ENCODE peak calls at places on chromosomes 1 and 21, in six cellular contexts. O is GM23248, B is mammary epithelial cell, V is K562, J is hepatocyte, N is H1. X is an unnamed sample.

GRCh38 chr1:5992814-5993552 is 758 bp upstream of the NPHP4 start:
- DNase-seq in J (no peak), O (peak), V (peak), B (no peak), N (no peak), X (peak)

GRCh38 chr21:34841154-34841553 is 172.4 kb downstream of the CLIC6 start:
- DNase-seq in B (no peak), V (no peak), J (no peak), O (no peak), N (no peak), X (no peak)

GRCh38 chr1:41296476-41296875 is 54.4 kb upstream of the SCMH1 start:
- DNase-seq in V (no peak), N (no peak), B (no peak), O (no peak), J (no peak), X (no peak)

GRCh38 chr1:9824702-9825089 is 931 bp upstream of the CLSTN1 start:
- DNase-seq in V (no peak), O (no peak), J (no peak), N (no peak), B (no peak), X (no peak)

GRCh38 chr1:58434587-58434986 is 111.9 kb downstream of the OMA1 start:
- DNase-seq in N (no peak), B (no peak), J (no peak), V (no peak), O (no peak), X (no peak)

GRCh38 chr21:35014302-35015044 is 34.6 kb downstream of the RUNX1 start:
- DNase-seq in V (no peak), J (no peak), O (no peak), B (peak), N (no peak), X (no peak)

GRCh38 chr1:85629532-85629920 is 49.0 kb downstream of the CCN1 start:
- DNase-seq in V (no peak), O (peak), B (no peak), N (no peak), J (no peak), X (no peak)

GRCh38 chr1:66503841-66504470 is 30.0 kb upstream of the SGIP1 start:
- DNase-seq in B (peak), J (peak), V (peak), O (peak), N (peak), X (peak)

GRCh38 chr1:116432655-116433282 is 59.7 kb downstream of the ATP1A1 start:
- DNase-seq in N (no peak), B (no peak), V (no peak), O (no peak), J (no peak), X (no peak)

GRCh38 chr1:224047538-224047937 is 66.4 kb upstream of the FBXO28 start:
- DNase-seq in O (no peak), J (no peak), V (no peak), N (no peak), B (no peak), X (no peak)

GRCh38 chr1:246907472-246907871 is 24.3 kb downstream of the AHCTF1 start:
- DNase-seq in N (no peak), V (no peak), J (peak), O (peak), B (peak), X (peak)

GRCh38 chr1:29924017-29924431 is 687.7 kb downstream of the PTPRU start:
- DNase-seq in J (no peak), B (no peak), O (no peak), N (no peak), V (no peak), X (no peak)

GRCh38 chr21:42526379-42526727 is 12.7 kb downstream of the SLC37A1 start:
- DNase-seq in O (no peak), J (peak), V (no peak), N (no peak), B (no peak), X (no peak)

GRCh38 chr21:42525676-42526378 is 12.2 kb downstream of the SLC37A1 start:
- DNase-seq in B (no peak), N (no peak), O (no peak), V (no peak), J (no peak), X (no peak)

GRCh38 chr21:42524341-42525227 is 10.9 kb downstream of the SLC37A1 start:
- DNase-seq in N (no peak), J (peak), O (peak), B (no peak), V (no peak), X (peak)

GRCh38 chr21:42523941-42524340 is 10.3 kb downstream of the SLC37A1 start:
- DNase-seq in O (no peak), B (no peak), J (peak), V (no peak), N (no peak), X (no peak)

DNA sequence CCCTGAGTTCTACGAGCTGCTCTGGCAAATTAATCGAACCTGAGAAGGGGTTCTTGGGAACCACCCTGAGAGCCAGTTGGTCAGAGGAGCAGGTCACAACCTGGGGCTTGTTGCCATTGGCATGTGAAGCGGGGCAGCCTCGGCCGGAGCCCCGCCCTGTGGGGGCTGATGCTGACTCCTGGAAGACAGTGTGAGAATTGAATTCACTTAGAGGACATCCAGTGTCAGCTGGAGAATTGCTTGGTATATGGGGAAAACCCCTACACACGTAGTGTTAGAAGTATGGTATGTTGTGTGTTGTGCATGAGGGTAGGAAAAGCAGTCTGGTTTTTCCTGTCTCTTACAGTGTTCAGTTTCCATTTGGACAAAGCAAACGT is 11.6 kb downstream of the SLC37A1 start:
- DNase-seq in N (no peak), J (peak), V (no peak), B (peak), O (peak), X (peak)
- H3K4me2 ChIP-seq in N (peak), J (peak), V (no peak), B (peak), O (peak), X (peak)

GRCh38 chr1:177128665-177129281 is 35.7 kb downstream of the ASTN1 start:
- DNase-seq in V (no peak), J (no peak), N (no peak), O (no peak), B (no peak), X (no peak)

GRCh38 chr1:177124578-177125278 is 39.8 kb downstream of the ASTN1 start:
- DNase-seq in B (no peak), O (no peak), N (no peak), V (no peak), J (no peak), X (no peak)

GRCh38 chr1:177122869-177123268 is 41.6 kb downstream of the ASTN1 start:
- DNase-seq in O (no peak), B (no peak), N (no peak), J (no peak), V (no peak), X (no peak)

GRCh38 chr1:177122461-177122860 is 42.1 kb downstream of the ASTN1 start:
- DNase-seq in O (no peak), V (no peak), N (no peak), J (no peak), B (no peak), X (no peak)

DNA sequence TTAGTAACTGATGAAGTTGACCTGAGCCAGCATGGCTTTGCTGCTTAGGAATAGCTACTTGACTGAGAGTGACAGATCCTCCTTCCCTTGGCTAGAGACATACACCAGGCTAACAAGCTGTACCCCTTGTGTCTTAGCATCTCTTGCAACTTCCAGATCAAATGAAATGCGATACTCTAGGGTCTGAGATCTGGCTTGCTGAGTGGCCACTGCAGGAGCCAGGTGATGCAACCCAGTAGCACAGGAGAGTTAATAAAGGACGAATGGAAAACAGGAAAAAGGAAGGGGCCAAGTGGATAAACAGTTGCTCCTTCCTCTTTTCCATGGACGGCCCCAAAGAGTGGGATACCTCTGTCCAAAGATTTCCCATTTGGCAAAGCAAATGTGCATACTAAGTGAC is 38.2 kb downstream of the ASTN1 start:
- DNase-seq in O (no peak), J (no peak), N (no peak), V (no peak), B (no peak), X (no peak)
- H3K4me3 ChIP-seq in O (no peak), J (no peak), N (no peak), V (no peak), B (no peak), X (no peak)

DNA sequence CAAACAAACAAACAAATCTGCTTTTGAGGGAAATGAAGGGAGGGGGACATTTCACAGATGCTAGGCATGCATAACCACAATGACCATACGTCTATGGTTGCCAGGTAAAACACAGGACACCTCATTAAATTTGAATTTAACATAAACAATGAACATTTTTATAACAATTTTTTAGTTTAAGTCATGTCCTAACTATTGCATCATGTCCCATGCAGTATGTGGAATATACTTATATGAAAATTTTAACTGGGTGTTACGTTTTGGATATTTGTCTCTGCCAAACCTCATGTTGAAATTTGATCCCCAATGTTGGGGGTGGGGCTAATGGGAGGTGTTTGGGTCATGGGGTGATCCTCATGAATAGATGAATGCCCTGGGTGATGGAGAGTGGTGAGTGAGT is 31.0 kb upstream of the ZBTB18 start:
- DNase-seq in V (no peak), N (no peak), J (no peak), B (no peak), O (no peak), X (no peak)
- TF ChIP-seq EZH2 in V (no peak), N (no peak), J (no peak), B (no peak), O (no peak), X (no peak)

GRCh38 chr1:63848764-63849548 is 75.1 kb downstream of the ROR1 start:
- DNase-seq in O (no peak), J (no peak), N (no peak), B (no peak), V (no peak), X (no peak)

GRCh38 chr1:63843010-63843409 is 69.2 kb downstream of the ROR1 start:
- DNase-seq in V (no peak), N (no peak), B (no peak), J (no peak), O (no peak), X (no peak)

GRCh38 chr1:63845346-63845745 is 71.5 kb downstream of the ROR1 start:
- DNase-seq in O (peak), B (no peak), N (no peak), V (no peak), J (no peak), X (no peak)

GRCh38 chr1:63847308-63847910 is 73.6 kb downstream of the ROR1 start:
- DNase-seq in V (no peak), O (no peak), N (no peak), B (peak), J (no peak), X (no peak)

GRCh38 chr1:63843884-63844283 is 70.1 kb downstream of the ROR1 start:
- DNase-seq in B (no peak), N (no peak), V (no peak), O (no peak), J (no peak), X (no peak)
- H3K4me2 ChIP-seq in B (no peak), N (no peak), V (no peak), O (no peak), J (no peak), X (no peak)

GRCh38 chr1:181141431-181141910 is 53.0 kb downstream of the IER5 start:
- DNase-seq in N (no peak), V (peak), O (peak), B (peak), J (no peak), X (no peak)

GRCh38 chr1:181143081-181143859 is 54.8 kb downstream of the IER5 start:
- DNase-seq in B (no peak), N (no peak), O (no peak), V (no peak), J (no peak), X (no peak)

GRCh38 chr1:181144238-181144637 is 55.7 kb downstream of the IER5 start:
- DNase-seq in O (no peak), J (no peak), V (no peak), B (no peak), N (no peak), X (no peak)

GRCh38 chr1:181140891-181141290 is 52.4 kb downstream of the IER5 start:
- DNase-seq in V (no peak), J (no peak), N (no peak), B (no peak), O (no peak), X (no peak)

GRCh38 chr1:181142096-181143043 is 53.9 kb downstream of the IER5 start:
- DNase-seq in V (peak), B (peak), J (peak), N (peak), O (peak), X (peak)
- H3K4me3 ChIP-seq in V (no peak), B (no peak), J (no peak), N (peak), O (peak), X (no peak)

X was measured in MM.1S.